ENCODE peak calls at places on chromosomes 4 and X, in seven cellular contexts. N is mammary epithelial cell, F is tibial artery, A is breast epithelium, V is upper lobe of right lung, I is uterus, K is fibroblast of lung. J is an unnamed sample.
A peak's percentile ranks its signal among the peaks of the same experiment; 100 is the strongest.

GRCh38 chrX:12956704-12957541 is 18.0 kb upstream of the TMSB4X start:
- DNase-seq in N (peak; percentile 69), F (no peak), A (no peak), V (no peak), I (no peak), K (peak; percentile 57), J (peak; percentile 50)

GRCh38 chrX:81232218-81232617 is 30.3 kb downstream of the SH3BGRL start:
- DNase-seq in N (no peak), F (no peak), A (no peak), V (no peak), I (no peak), K (no peak), J (no peak)

GRCh38 chrX:15269618-15270521 is at the start of gene ASB9:
- DNase-seq in N (peak; percentile 97), F (peak; percentile 56), A (no peak), V (peak; percentile 75), I (peak; percentile 26), K (peak; percentile 27), J (peak; percentile 60)

GRCh38 chr4:34633216-34633615 is 1611.1 kb downstream of the ARAP2 start:
- DNase-seq in N (no peak), F (no peak), A (no peak), V (no peak), I (no peak), K (peak; percentile 79), J (no peak)

GRCh38 chr4:14264437-14264836 is 636.9 kb upstream of the BOD1L1 start:
- DNase-seq in N (no peak), F (no peak), A (no peak), V (no peak), I (no peak), K (peak; percentile 7), J (no peak)

GRCh38 chrX:69130448-69130847 is 34.8 kb downstream of the PJA1 start:
- DNase-seq in N (no peak), F (no peak), A (no peak), V (no peak), I (no peak), K (no peak), J (no peak)

GRCh38 chr4:69831646-69832325 is 28.2 kb downstream of the SULT1E1 start:
- DNase-seq in N (no peak), F (no peak), A (no peak), V (no peak), I (no peak), K (no peak), J (peak; percentile 43)

GRCh38 chr4:176767183-176767582 is 25.5 kb downstream of the VEGFC start:
- DNase-seq in N (no peak), F (no peak), A (no peak), V (no peak), I (no peak), K (no peak), J (no peak)

GRCh38 chr4:82705881-82706280 is 92.7 kb downstream of the SCD5 start:
- DNase-seq in N (no peak), F (no peak), A (no peak), V (no peak), I (no peak), K (no peak), J (no peak)

GRCh38 chr4:165716472-165716871 is 156.6 kb upstream of the TLL1 start:
- DNase-seq in N (no peak), F (no peak), A (no peak), V (no peak), I (no peak), K (no peak), J (no peak)

GRCh38 chrX:14801136-14801535 is 71.7 kb downstream of the FANCB start:
- DNase-seq in N (peak; percentile 86), F (no peak), A (no peak), V (no peak), I (no peak), K (no peak), J (no peak)

GRCh38 chr4:53693909-53694308 is 102.6 kb upstream of the LNX1 start:
- DNase-seq in N (no peak), F (no peak), A (no peak), V (no peak), I (no peak), K (no peak), J (no peak)

GRCh38 chr4:15168759-15169158 is 166.5 kb downstream of the CPEB2 start:
- DNase-seq in N (no peak), F (no peak), A (no peak), V (no peak), I (no peak), K (no peak), J (no peak)

GRCh38 chr4:147754037-147754445 is 22.2 kb downstream of the ARHGAP10 start:
- DNase-seq in N (peak; percentile 72), F (no peak), A (no peak), V (no peak), I (no peak), K (peak; percentile 83), J (no peak)

GRCh38 chr4:57037982-57038604 is 59.4 kb downstream of the POLR2B start:
- DNase-seq in N (peak; percentile 32), F (peak; percentile 84), A (peak; percentile 63), V (peak; percentile 82), I (peak; percentile 75), K (peak; percentile 53), J (peak; percentile 69)
- H3K36me3 ChIP-seq in N (peaks cover 2% of the 10 kb centered on the region), F (peaks cover 8% of the 10 kb centered on the region), A (no peaks in the 10 kb centered on the region), V (peaks cover 19% of the 10 kb centered on the region), I (no peaks in the 10 kb centered on the region), K (peaks cover 2% of the 10 kb centered on the region), J (no peaks in the 10 kb centered on the region)

DNA sequence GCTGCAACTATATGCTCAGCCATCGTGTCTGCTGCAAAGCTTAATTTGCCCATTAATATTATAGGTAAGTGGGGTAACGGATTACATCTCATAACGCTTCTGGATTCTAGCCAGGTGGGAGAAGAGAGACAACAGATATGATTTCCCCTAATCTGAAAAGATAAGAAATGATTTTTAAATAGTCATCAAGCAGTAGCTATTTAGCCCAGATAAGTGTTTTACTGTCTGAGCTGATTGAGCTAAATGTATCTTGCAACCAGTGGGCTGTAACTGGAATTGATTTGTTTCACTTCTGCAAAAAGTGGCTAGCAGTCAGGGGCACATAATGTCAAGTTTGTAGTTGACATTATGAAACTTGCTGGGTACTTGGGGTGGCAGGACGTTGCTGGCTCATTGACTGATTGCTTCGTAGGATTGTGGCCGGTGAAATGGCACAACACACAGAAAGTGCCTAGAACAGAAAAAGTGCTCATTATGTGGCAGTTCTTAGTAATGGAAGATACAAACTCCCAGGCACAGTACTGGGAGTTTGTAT is 18.5 kb downstream of the LAP3 start:
- DNase-seq in N (no peak), F (no peak), A (no peak), V (no peak), I (no peak), K (no peak), J (no peak)
- H3K36me3 ChIP-seq in N (peaks cover 26% of the 10 kb centered on the region), F (peaks cover 58% of the 10 kb centered on the region), A (no peaks in the 10 kb centered on the region), V (peaks cover 100% of the 10 kb centered on the region), I (no peaks in the 10 kb centered on the region), K (peaks cover 2% of the 10 kb centered on the region), J (peaks cover 16% of the 10 kb centered on the region)

GRCh38 chr4:119230288-119230687 is 17.8 kb downstream of the USP53 start:
- DNase-seq in N (no peak), F (no peak), A (no peak), V (no peak), I (no peak), K (no peak), J (no peak)
- H3K36me3 ChIP-seq in N (no peaks in the 10 kb centered on the region), F (peaks cover under 1% of the 10 kb centered on the region), A (no peaks in the 10 kb centered on the region), V (peaks cover 15% of the 10 kb centered on the region), I (no peaks in the 10 kb centered on the region), K (no peaks in the 10 kb centered on the region), J (no peaks in the 10 kb centered on the region)

DNA sequence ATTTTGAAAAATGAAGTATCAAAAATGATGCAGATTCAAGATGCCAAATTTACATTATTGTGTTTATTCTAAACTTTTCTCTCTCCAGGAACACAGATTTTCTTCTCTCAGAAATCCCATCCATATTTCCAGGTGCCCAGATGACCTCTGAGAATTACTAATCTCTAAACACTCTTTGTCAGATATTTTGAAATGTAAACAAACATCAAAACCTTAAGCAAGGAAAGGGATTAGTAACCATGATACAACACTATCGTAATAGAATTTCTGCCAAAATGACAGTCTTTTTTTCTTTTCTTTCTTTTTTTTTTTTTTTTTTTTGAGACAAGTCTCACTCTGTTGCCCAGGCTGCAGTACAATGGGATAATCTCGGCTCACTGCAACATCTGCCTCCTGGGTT is 76.7 kb downstream of the PDS5A start:
- DNase-seq in N (no peak), F (no peak), A (no peak), V (no peak), I (no peak), K (peak; percentile 9), J (no peak)
- H3K36me3 ChIP-seq in N (peaks cover 38% of the 10 kb centered on the region), F (peaks cover 38% of the 10 kb centered on the region), A (no peaks in the 10 kb centered on the region), V (peaks cover 88% of the 10 kb centered on the region), I (no peaks in the 10 kb centered on the region), K (no peaks in the 10 kb centered on the region), J (peaks cover 11% of the 10 kb centered on the region)

GRCh38 chr4:84691800-84692199 is 108.9 kb downstream of the CDS1 start:
- DNase-seq in N (no peak), F (no peak), A (no peak), V (no peak), I (no peak), K (no peak), J (no peak)

GRCh38 chr4:84691170-84691691 is 108.3 kb downstream of the CDS1 start:
- DNase-seq in N (peak; percentile 92), F (no peak), A (no peak), V (no peak), I (no peak), K (peak; percentile 94), J (no peak)

GRCh38 chr4:84697615-84698201 is 114.8 kb downstream of the CDS1 start:
- DNase-seq in N (no peak), F (no peak), A (no peak), V (no peak), I (no peak), K (peak; percentile 19), J (no peak)

GRCh38 chr4:84698962-84699671 is 116.2 kb downstream of the CDS1 start:
- DNase-seq in N (no peak), F (no peak), A (no peak), V (no peak), I (no peak), K (no peak), J (no peak)

DNA sequence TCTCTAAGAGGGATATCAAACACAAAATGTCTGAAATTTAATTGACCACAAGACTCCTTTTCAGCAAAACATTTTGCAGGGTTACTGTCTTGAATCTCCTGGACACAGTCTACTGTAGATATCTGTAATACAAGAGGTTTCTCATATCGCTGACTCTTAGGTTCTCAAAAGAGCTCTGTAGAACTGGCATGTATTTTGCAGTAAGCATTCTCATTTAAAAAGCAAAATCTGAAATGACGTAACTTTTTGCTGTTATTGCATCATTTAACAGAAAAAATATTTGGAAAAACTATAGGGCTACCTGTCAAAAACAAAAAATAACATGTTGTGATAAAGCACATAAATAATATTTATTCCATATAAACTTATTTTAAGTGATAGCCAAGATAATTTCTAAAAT is 114.2 kb downstream of the CDS1 start:
- DNase-seq in N (no peak), F (no peak), A (no peak), V (no peak), I (no peak), K (peak; percentile 27), J (no peak)
- H3K36me3 ChIP-seq in N (peaks cover 11% of the 10 kb centered on the region), F (peaks cover 87% of the 10 kb centered on the region), A (no peaks in the 10 kb centered on the region), V (peaks cover 96% of the 10 kb centered on the region), I (no peaks in the 10 kb centered on the region), K (peaks cover 3% of the 10 kb centered on the region), J (no peaks in the 10 kb centered on the region)

DNA sequence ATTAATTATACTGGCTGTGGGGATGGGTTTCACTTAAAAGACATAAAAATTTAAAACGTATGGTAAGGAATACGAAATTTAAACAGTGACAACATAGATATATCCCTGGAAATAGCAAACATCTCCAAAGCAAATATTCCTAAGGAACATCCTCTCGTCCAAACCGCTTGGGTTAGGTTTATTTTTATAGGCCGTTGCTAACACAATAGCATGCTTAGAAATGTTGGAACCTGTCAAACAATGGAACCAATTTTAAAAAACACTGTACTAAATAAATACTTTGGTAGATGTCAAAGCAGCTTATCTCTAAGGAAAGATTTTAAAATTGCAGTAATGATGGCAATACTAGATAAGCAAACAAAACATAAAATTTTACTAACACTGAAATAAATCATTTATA is 45.4 kb downstream of the SEC24D start:
- DNase-seq in N (no peak), F (no peak), A (no peak), V (no peak), I (no peak), K (no peak), J (no peak)
- H3K36me3 ChIP-seq in N (peaks cover 2% of the 10 kb centered on the region), F (no peaks in the 10 kb centered on the region), A (no peaks in the 10 kb centered on the region), V (peaks cover 39% of the 10 kb centered on the region), I (no peaks in the 10 kb centered on the region), K (peaks cover 8% of the 10 kb centered on the region), J (no peaks in the 10 kb centered on the region)